ENCODE peak calls at places on chromosomes 12 and 14, in ten cellular contexts. D is hypothalamus; X is NCI-H2171 treated with DMSO at 0.1 percent for 48 hours; B is RPMI8226; I is stimulated activated CD8-positive, alpha-beta memory T cell treated with anti-CD3 and anti-CD28 coated beads, Interleukin-12 subunit alpha, Interleukin-12 subunit beta, amount 100 ng/mL, for 4 hours; A is epithelial cell of esophagus; H is testis; P is substantia nigra; G is CD4-positive, CD25-positive, alpha-beta regulatory T cell; Q is Karpas-422. K is an unnamed sample.

GRCh38 chr14:104891121-104891551 is 26.1 kb downstream of the CEP170B start:
- DNase-seq in H (no peak), D (no peak), X (no peak), B (no peak), I (no peak), A (no peak), Q (no peak), P (no peak), G (no peak), K (no peak)

GRCh38 chr14:31968912-31969311 is 108.2 kb upstream of the ARHGAP5 start:
- DNase-seq in X (peak), I (no peak), D (no peak), P (no peak), G (no peak), B (no peak), A (no peak), Q (no peak), H (no peak), K (no peak)

GRCh38 chr12:121946313-121947025 is 28.1 kb downstream of the CFAP251 start:
- DNase-seq in Q (no peak), H (no peak), A (no peak), P (no peak), X (no peak), I (no peak), G (no peak), B (no peak), D (no peak), K (no peak)

GRCh38 chr12:49622501-49623141 is 740 bp upstream of the PRPF40B start:
- DNase-seq in Q (peak), I (peak), G (peak), H (peak), P (no peak), A (no peak), X (peak), B (peak), D (peak), K (no peak)

GRCh38 chr14:70585221-70585620 is 15.2 kb downstream of the MED6 start:
- DNase-seq in X (peak), G (no peak), Q (no peak), B (no peak), A (peak), H (no peak), D (no peak), I (no peak), P (no peak), K (no peak)

GRCh38 chr14:61812347-61813100 is 50.3 kb downstream of the SNAPC1 start:
- DNase-seq in D (peak), G (no peak), B (no peak), P (no peak), I (no peak), Q (no peak), X (peak), A (peak), H (no peak), K (no peak)

GRCh38 chr14:94907626-94908261 is 137.8 kb upstream of the GSC start:
- DNase-seq in H (peak), D (no peak), P (no peak), B (no peak), Q (no peak), A (no peak), G (no peak), X (no peak), I (no peak), K (no peak)

GRCh38 chr12:58509116-58509885 is 411.0 kb downstream of the LRIG3 start:
- DNase-seq in G (no peak), P (no peak), Q (no peak), I (no peak), B (no peak), H (no peak), A (peak), X (no peak), D (no peak), K (no peak)

GRCh38 chr12:69415471-69416275 is 54.5 kb upstream of the FRS2 start:
- DNase-seq in X (no peak), P (no peak), B (peak), I (no peak), G (no peak), H (peak), Q (peak), A (peak), D (peak), K (peak)

GRCh38 chr14:94377866-94378470 is 10.4 kb downstream of the SERPINA1 start:
- DNase-seq in B (no peak), X (no peak), H (no peak), I (no peak), D (no peak), A (no peak), Q (no peak), P (no peak), G (no peak), K (no peak)

GRCh38 chr12:92961949-92962348 is 32.9 kb upstream of the EEA1 start:
- DNase-seq in P (no peak), H (no peak), X (no peak), B (no peak), I (no peak), D (no peak), Q (no peak), A (no peak), G (no peak), K (no peak)

GRCh38 chr12:26434299-26434915 is 239.0 kb downstream of the SSPN start:
- DNase-seq in Q (peak), D (no peak), G (no peak), X (peak), H (peak), A (peak), B (peak), I (no peak), P (no peak), K (peak)

GRCh38 chr14:94000986-94001385 is 3.9 kb downstream of the CCDC197 start:
- DNase-seq in X (no peak), B (no peak), A (peak), H (peak), Q (no peak), G (no peak), D (no peak), P (no peak), I (no peak), K (no peak)

GRCh38 chr14:67513631-67514108 is 19.4 kb upstream of the PLEKHH1 start:
- DNase-seq in D (peak), H (peak), P (no peak), B (no peak), I (no peak), A (no peak), Q (peak), G (no peak), X (peak), K (no peak)

GRCh38 chr14:85296466-85297210 is 233.3 kb upstream of the FLRT2 start:
- DNase-seq in G (no peak), D (no peak), H (peak), Q (no peak), P (no peak), B (no peak), I (no peak), X (no peak), A (peak), K (no peak)

GRCh38 chr12:65818454-65819382 is 5.6 kb upstream of the HMGA2 start:
- DNase-seq in G (no peak), B (no peak), X (no peak), A (peak), P (no peak), I (no peak), D (no peak), Q (no peak), H (no peak), K (no peak)

GRCh38 chr14:61542848-61543790 is 152.2 kb upstream of the HIF1A start:
- DNase-seq in Q (no peak), B (no peak), D (no peak), P (no peak), G (no peak), H (peak), I (no peak), X (no peak), A (no peak), K (no peak)

GRCh38 chr14:55707365-55707804 is 127.4 kb downstream of the KTN1 start:
- DNase-seq in Q (peak), B (peak), G (no peak), I (no peak), D (no peak), P (no peak), H (no peak), X (peak), A (peak), K (peak)

GRCh38 chr14:76844223-76844622 is 18.0 kb downstream of the LRRC74A start:
- DNase-seq in G (no peak), B (peak), X (no peak), D (no peak), Q (peak), P (peak), H (peak), A (peak), I (peak), K (no peak)

GRCh38 chr12:57454566-57455373 is at the start of gene INHBE:
- DNase-seq in B (no peak), P (no peak), Q (peak), D (no peak), H (no peak), A (no peak), I (no peak), G (no peak), X (peak), K (peak)

GRCh38 chr12:49783917-49784676 is 42.7 kb downstream of the TMBIM6 start:
- DNase-seq in Q (peak), X (no peak), B (no peak), P (no peak), I (no peak), G (no peak), H (no peak), A (no peak), D (no peak), K (no peak)

GRCh38 chr14:101005447-101005846 is 101.9 kb upstream of the RTL1 start:
- DNase-seq in A (no peak), Q (peak), I (no peak), D (no peak), P (no peak), H (peak), G (no peak), B (no peak), X (no peak), K (no peak)

GRCh38 chr14:71400821-71401447 is 493.7 kb downstream of the PCNX1 start:
- DNase-seq in Q (no peak), X (no peak), G (no peak), P (no peak), I (no peak), A (peak), H (no peak), B (no peak), D (no peak), K (no peak)

GRCh38 chr12:4250691-4251090 is 22.9 kb upstream of the CCND2 start:
- DNase-seq in I (no peak), D (no peak), P (no peak), B (no peak), A (no peak), H (no peak), G (no peak), Q (no peak), X (no peak), K (no peak)

GRCh38 chr12:612886-613285 is 50.4 kb downstream of the NINJ2 start:
- DNase-seq in I (no peak), X (no peak), A (no peak), P (no peak), D (no peak), H (no peak), B (no peak), G (no peak), Q (no peak), K (no peak)

GRCh38 chr12:121295746-121296617 is 527 bp downstream of the CAMKK2 start:
- DNase-seq in B (peak), A (peak), X (no peak), Q (peak), G (no peak), H (peak), I (no peak), D (peak), P (no peak), K (peak)

GRCh38 chr14:32693114-32693513 is 245.6 kb upstream of the NPAS3 start:
- DNase-seq in P (no peak), I (no peak), Q (no peak), B (peak), G (no peak), H (no peak), A (no peak), X (no peak), D (no peak), K (no peak)

GRCh38 chr12:107441906-107442305 is 243.7 kb upstream of the PWP1 start:
- DNase-seq in B (peak), H (peak), G (no peak), Q (no peak), P (no peak), D (no peak), X (no peak), I (no peak), A (peak), K (no peak)

K was measured in HepG2.